ENCODE peak calls at places on chromosomes 2 and 18, in four cellular contexts. S, T, D and C are unnamed samples.

GRCh38 chr2:240407090-240407489 is 28.4 kb upstream of the GPC1 start:
- DNase-seq in T (no peak), S (no peak), D (no peak), C (no peak)

GRCh38 chr2:20436716-20437470 is 10.0 kb upstream of the RHOB start:
- DNase-seq in D (no peak), S (no peak), T (no peak), C (no peak)

GRCh38 chr2:218781691-218782528 is at the start of gene CYP27A1:
- DNase-seq in T (no peak), D (peak), S (no peak), C (no peak)

GRCh38 chr2:32591669-32592463 is 36.0 kb upstream of the TTC27 start:
- DNase-seq in T (peak), S (peak), D (no peak), C (no peak)

GRCh38 chr2:238042849-238043584 is 17.8 kb upstream of the SCLY start:
- DNase-seq in S (no peak), D (no peak), T (no peak), C (no peak)

GRCh38 chr2:198700330-198700729 is 757.4 kb downstream of the SATB2 start:
- DNase-seq in D (no peak), T (no peak), S (no peak), C (no peak)

GRCh38 chr18:51498085-51498855 is 300.8 kb upstream of the MEX3C start:
- DNase-seq in D (no peak), T (no peak), S (no peak), C (no peak)

GRCh38 chr18:13540783-13541182 is 185.6 kb downstream of the FAM210A start:
- DNase-seq in D (no peak), T (no peak), S (no peak), C (no peak)

GRCh38 chr2:156458229-156458584 is 22.0 kb downstream of the GPD2 start:
- DNase-seq in S (no peak), D (no peak), T (no peak), C (no peak)

GRCh38 chr2:157901325-157901724 is 25.2 kb upstream of the ACVR1 start:
- DNase-seq in T (no peak), S (no peak), D (no peak), C (no peak)

GRCh38 chr2:42835577-42836371 is 43.4 kb upstream of the HAAO start:
- DNase-seq in T (no peak), D (peak), S (no peak), C (no peak)

GRCh38 chr2:21011453-21011852 is 32.4 kb downstream of the APOB start:
- DNase-seq in D (no peak), T (no peak), S (no peak), C (no peak)

GRCh38 chr18:10401930-10402329 is 52.5 kb upstream of the APCDD1 start:
- DNase-seq in D (no peak), S (no peak), T (no peak), C (no peak)

GRCh38 chr18:35045121-35045520 is 3.9 kb downstream of the MAPRE2 start:
- DNase-seq in T (no peak), D (no peak), S (no peak), C (no peak)

GRCh38 chr2:53490659-53491058 is 276.9 kb upstream of the CHAC2 start:
- DNase-seq in S (no peak), D (no peak), T (no peak), C (no peak)

GRCh38 chr2:54559593-54560145 is 103.5 kb downstream of the SPTBN1 start:
- DNase-seq in D (no peak), S (no peak), T (no peak), C (no peak)

GRCh38 chr2:232523682-232524597 is 2.0 kb upstream of the CHRND start:
- DNase-seq in S (peak), D (peak), T (no peak), C (no peak)

GRCh38 chr2:240605867-240606743 is 19.2 kb upstream of the GPR35 start:
- DNase-seq in T (no peak), S (no peak), D (no peak), C (no peak)

GRCh38 chr2:43305537-43305936 is 79.1 kb upstream of the ZFP36L2 start:
- DNase-seq in S (no peak), T (no peak), D (no peak), C (no peak)

GRCh38 chr2:168457177-168457905 is 1.3 kb downstream of the CERS6 start:
- DNase-seq in T (peak), S (no peak), D (no peak), C (no peak)

GRCh38 chr2:158464426-158465281 is 7.9 kb downstream of the PKP4 start:
- DNase-seq in S (peak), T (no peak), D (no peak), C (no peak)

GRCh38 chr2:40184551-40184950 is 267.3 kb downstream of the SLC8A1 start:
- DNase-seq in T (no peak), S (no peak), D (no peak), C (no peak)

GRCh38 chr2:112055833-112056625 is 960 bp downstream of the TMEM87B start:
- DNase-seq in S (peak), T (no peak), D (no peak), C (no peak)

GRCh38 chr18:9872823-9873222 is 12.9 kb upstream of the TXNDC2 start:
- DNase-seq in D (no peak), S (no peak), T (no peak), C (no peak)

GRCh38 chr2:174067815-174068214 is 102.6 kb upstream of the SP3 start:
- DNase-seq in D (no peak), S (no peak), T (no peak), C (no peak)

GRCh38 chr18:31482051-31482450 is 15.9 kb upstream of the DSG2 start:
- DNase-seq in S (no peak), D (no peak), T (no peak), C (no peak)

GRCh38 chr2:88042476-88042875 is 13.1 kb downstream of the KRCC1 start:
- DNase-seq in T (no peak), D (no peak), S (no peak), C (no peak)

DNA sequence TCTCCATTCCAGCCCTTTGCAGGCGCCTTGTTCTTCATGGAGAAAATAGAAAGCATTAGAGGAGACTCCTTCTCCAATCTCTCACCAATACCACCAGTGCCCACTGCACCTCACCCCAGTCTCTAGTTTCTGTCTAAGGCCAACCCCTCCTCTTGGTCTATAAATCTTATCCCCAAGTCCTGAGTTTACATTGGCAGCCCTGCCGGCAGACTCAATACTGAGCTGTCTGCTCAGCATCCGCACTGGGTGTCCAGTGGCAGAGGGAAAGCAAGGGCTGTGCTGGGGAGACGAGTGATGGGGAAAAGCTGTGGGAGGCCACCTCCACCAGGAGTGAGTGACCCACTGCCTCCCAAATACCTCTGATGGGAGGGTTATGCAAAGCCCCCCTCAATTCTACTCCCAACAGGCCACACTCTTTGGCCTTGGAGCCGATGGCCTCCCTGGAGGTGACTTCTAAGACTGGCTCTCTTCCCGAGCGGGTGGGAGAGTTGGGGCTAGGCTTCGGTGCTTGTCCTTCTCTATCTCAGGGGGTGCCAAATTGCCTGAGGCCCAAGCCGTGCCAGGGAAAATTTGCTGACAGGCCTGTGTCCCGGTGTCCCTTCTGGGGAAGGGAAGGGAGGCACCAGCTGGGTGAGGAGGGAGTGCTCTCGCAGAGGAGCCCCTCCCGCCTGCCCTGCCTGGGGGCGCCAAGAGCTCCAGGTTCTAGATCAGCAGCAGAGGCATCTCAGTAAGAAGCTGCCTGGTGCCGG is 165.2 kb upstream of the MSH6 start:
- DNase-seq in S (no peak), T (no peak), D (no peak), C (no peak)
- TF ChIP-seq EGR1 in S (no peak), T (no peak), D (no peak), C (no peak)

DNA sequence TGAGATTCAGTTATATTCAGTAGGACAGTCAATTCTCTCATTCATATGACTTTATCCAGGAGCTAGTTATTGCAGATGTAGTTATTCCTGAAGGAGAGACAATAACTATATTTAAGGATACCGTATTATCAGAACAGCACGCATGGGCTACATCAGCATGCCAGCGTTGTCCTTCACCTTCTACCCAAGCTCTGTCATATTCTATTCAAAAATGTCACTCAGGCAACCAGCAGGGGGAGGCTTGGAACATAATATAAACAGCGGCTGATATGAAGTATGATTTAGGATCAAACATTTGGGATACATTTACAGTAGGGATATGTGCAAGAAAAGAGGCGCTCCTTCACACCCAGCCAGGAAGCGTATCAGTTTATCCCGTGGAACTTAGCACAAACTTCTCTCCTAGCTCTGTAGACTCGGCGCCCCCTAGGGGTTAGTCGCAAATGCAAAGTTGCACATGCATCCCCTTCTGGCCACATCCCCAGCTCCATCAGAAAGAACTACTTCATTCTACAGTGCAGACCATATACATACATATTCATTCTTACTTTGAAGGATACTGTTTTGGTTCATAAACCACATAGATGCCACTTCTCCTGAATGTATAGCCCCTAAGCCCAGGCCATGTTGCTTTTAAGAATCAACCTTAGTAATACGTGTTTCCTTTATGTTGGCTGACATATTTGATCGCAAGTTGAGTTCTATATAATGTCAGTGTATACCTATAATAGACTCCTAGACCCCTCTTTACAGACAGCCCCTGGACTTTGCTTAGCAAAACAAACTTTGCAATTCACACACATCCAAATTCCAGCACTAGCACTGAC is 759.4 kb downstream of the ADCYAP1 start:
- DNase-seq in S (peak), D (peak), T (no peak), C (peak)
- TF ChIP-seq EGR1 in S (no peak), D (no peak), T (no peak), C (no peak)

GRCh38 chr18:25168011-25168410 is 184.0 kb downstream of the ZNF521 start:
- DNase-seq in S (no peak), T (no peak), D (no peak), C (no peak)
- TF ChIP-seq EGR1 in S (no peak), T (no peak), D (no peak), C (no peak)

DNA sequence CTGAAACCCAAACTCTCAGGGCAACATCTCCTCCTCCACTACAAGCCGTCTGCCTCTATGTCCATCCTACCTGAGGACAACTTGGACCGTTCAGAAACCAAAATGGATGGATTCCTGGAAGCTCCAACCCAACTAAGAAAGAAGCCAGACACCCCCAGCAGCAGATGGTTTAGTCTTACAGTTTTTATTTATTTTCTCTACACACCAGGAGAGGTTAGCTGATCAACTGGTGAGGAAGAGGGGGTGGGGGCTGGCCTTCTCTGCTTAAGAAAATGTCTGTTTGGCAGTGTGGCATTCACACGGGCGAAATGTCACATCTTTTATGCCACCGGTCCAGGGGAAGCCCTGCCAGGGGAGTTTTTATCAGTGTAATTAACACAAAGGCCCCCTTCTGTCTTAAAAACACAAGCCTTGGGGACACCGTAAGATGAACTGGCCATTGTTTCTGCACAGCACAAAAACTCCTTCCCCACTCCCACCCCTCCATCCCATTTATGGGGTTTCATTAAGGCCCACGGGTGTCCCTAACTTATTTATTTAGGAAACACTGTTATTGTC is 217.2 kb downstream of the C1D start:
- DNase-seq in D (no peak), T (no peak), S (no peak), C (no peak)
- TF ChIP-seq EGR1 in D (no peak), T (no peak), S (no peak), C (no peak)

GRCh38 chr2:152718909-152719645 is 657 bp downstream of the ARL6IP6 start:
- DNase-seq in T (peak), S (peak), D (no peak), C (peak)
- TF ChIP-seq EGR1 in T (no peak), S (no peak), D (no peak), C (no peak)

GRCh38 chr2:134334542-134335353 is 80.9 kb downstream of the MGAT5 start:
- DNase-seq in T (no peak), S (no peak), D (no peak), C (no peak)

GRCh38 chr2:134331081-134331480 is 77.2 kb downstream of the MGAT5 start:
- DNase-seq in D (no peak), S (no peak), T (no peak), C (no peak)

GRCh38 chr2:134336352-134336751 is 82.5 kb downstream of the MGAT5 start:
- DNase-seq in S (no peak), D (no peak), T (peak), C (no peak)

GRCh38 chr2:134335601-134336000 is 81.7 kb downstream of the MGAT5 start:
- DNase-seq in D (no peak), T (no peak), S (no peak), C (no peak)

GRCh38 chr2:134333646-134334189 is 79.8 kb downstream of the MGAT5 start:
- DNase-seq in D (no peak), S (no peak), T (no peak), C (no peak)
- TF ChIP-seq EGR1 in D (no peak), S (no peak), T (no peak), C (no peak)